ENCODE peak calls at places on chromosomes 13 and 19, in nine cellular contexts. F, T, S, J, B, K, R, W and Y are unnamed samples.

GRCh38 chr19:33396701-33397535 is 23.4 kb downstream of the CEBPG start:
- DNase-seq in F (peak), T (peak), S (no peak), J (no peak), B (no peak), K (no peak), R (no peak), W (peak), Y (no peak)

GRCh38 chr19:3336680-3337523 is 29.5 kb upstream of the NFIC start:
- DNase-seq in F (peak), T (peak), S (peak), J (peak), B (no peak), K (no peak), R (peak), W (peak), Y (peak)

GRCh38 chr19:2810141-2811091 is 9.3 kb upstream of the ZNF554 start:
- DNase-seq in F (peak), T (no peak), S (no peak), J (no peak), B (no peak), K (no peak), R (no peak), W (no peak), Y (no peak)

GRCh38 chr13:113545455-113545930 is 39.1 kb upstream of the TFDP1 start:
- DNase-seq in F (peak), T (no peak), S (no peak), J (peak), B (no peak), K (no peak), R (no peak), W (no peak), Y (no peak)

GRCh38 chr13:89061821-89062220 is 1390.7 kb downstream of the SLITRK5 start:
- DNase-seq in F (peak), T (no peak), S (no peak), J (peak), B (no peak), K (no peak), R (peak), W (no peak), Y (no peak)

GRCh38 chr13:96817336-96817941 is 176.8 kb downstream of the OXGR1 start:
- DNase-seq in F (no peak), T (no peak), S (peak), J (no peak), B (no peak), K (no peak), R (no peak), W (no peak), Y (no peak)

GRCh38 chr13:77522444-77522843 is 13.1 kb upstream of the SCEL start:
- DNase-seq in F (no peak), T (no peak), S (no peak), J (no peak), B (no peak), K (no peak), R (no peak), W (no peak), Y (no peak)

GRCh38 chr13:49308104-49308875 is 60.6 kb downstream of the CDADC1 start:
- DNase-seq in F (no peak), T (peak), S (no peak), J (peak), B (no peak), K (no peak), R (peak), W (peak), Y (peak)

GRCh38 chr13:60226507-60226906 is 62.8 kb upstream of the DIAPH3 start:
- DNase-seq in F (no peak), T (no peak), S (peak), J (peak), B (no peak), K (no peak), R (peak), W (peak), Y (no peak)

GRCh38 chr13:72782717-72783116 is 784 bp downstream of the PIBF1 start:
- DNase-seq in F (no peak), T (no peak), S (peak), J (no peak), B (no peak), K (no peak), R (no peak), W (no peak), Y (no peak)

GRCh38 chr19:49640113-49640898 is at the start of gene RRAS:
- DNase-seq in F (peak), T (peak), S (peak), J (peak), B (peak), K (peak), R (peak), W (peak), Y (peak)
- TF ChIP-seq POLR2A in F (peak), T (peak), S (no peak), J (peak), B (peak), K (peak), R (peak), W (peak), Y (no peak)

DNA sequence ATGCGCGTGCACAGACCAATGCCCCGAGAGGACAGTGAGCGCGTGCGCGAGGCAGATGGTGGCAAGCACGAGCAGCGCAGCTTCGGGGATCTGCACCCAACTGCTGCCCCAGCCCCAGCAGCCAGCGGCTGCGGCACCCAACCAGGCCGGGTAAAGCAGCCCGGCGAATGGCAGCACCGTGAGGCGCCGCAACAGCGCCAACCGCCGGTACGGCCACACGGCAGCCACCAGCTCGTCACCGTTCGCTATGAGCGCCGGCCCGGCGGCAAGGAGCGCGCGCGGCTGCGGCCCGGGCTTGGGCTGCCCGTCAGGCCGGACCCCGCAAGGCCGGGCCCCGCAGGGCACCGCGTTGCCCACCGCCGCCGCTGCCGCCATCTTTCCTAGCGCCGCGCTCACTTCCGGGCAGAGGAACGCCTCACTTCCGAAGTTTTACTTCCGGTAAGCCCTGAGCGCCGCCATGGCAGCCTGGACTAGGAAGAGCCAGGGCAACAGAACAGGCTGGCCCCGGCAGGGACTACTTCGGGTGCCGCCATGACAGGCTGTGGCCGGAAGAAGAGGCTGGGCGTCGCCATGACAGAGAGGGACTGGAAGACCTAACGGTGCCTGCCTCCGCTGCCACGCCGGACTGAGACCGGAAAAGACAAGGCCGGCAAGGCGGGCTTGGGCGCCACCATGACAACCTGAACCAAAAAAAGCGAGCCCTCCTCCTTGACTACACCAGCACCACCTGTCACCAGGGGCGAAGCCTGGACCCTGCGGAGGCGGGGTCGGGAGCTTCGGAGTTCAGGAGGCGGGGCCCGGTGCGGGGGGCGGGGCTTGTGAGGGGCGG is at the start of gene ATP13A1:
- DNase-seq in F (peak), T (peak), S (peak), J (peak), B (no peak), K (peak), R (peak), W (peak), Y (peak)
- TF ChIP-seq POLR2A in F (peak), T (no peak), S (peak), J (peak), B (no peak), K (peak), R (peak), W (peak), Y (no peak)

DNA sequence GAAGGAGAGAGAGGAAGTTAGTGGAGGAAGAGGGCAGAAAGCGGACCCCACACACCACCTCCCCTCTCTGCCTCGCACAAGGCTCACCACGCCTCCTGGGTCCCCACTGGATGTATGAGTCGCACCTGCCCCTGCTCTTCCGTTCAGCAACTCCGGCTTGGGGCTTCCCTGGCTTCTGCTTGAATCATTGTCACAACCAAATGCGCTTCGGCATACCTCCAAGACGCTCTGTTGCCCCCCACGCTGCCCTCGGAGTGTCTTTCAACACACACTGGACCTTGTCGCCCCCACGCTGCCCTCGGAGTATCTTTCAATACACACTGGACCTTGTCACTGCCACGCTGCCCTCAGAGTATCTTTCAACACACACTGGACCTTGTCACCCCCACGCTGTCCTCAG is 247.2 kb downstream of the TEX29 start:
- DNase-seq in F (no peak), T (no peak), S (no peak), J (no peak), B (no peak), K (no peak), R (no peak), W (no peak), Y (no peak)
- TF ChIP-seq POLR2A in F (no peak), T (no peak), S (no peak), J (no peak), B (no peak), K (no peak), R (no peak), W (no peak), Y (no peak)

DNA sequence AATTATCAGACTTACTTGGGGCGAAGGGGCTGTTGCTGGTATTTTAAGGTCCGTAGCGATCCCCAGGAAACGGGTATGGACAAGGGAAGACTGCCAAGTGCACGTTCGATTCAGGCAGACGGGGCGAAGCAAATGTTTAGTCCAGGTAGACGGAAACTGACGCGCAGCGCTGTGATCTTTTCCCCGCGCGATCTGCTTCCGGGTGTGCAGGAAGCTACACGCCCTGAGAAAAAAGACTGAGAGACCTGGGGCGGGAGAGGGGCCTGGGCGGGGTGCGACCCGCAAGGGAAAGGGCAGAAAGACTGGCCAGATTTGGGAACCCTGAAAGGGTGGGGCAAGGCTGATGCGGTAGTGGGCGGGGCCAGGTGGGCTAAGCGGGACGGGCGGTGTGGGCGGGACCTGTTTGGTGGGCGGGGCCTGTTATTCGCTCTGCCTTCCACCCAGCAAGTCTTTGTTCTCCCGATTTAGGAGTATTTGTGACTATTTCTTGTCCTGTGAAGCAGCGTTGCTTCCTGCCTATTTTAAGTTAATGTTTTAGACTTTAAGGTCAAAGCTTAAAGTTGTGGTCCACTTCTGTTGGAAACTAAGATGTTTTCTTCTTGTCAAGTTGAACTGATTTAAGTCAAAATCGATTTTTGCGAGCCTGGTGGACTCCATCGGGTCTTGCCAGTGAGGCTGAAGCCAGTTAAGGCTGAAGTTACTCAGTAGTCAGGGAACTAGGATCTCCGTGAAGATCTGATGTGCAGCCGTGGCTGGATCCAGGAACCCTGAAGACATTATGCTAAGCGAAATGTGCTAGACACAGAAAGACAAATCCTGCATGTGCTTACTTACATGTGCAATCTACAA is at the start of gene ZNF836:
- DNase-seq in F (peak), T (peak), S (peak), J (peak), B (no peak), K (peak), R (peak), W (peak), Y (peak)
- TF ChIP-seq POLR2A in F (no peak), T (no peak), S (no peak), J (peak), B (no peak), K (peak), R (peak), W (no peak), Y (no peak)